ENCODE peak calls at places on chromosomes 5 and 9, in seven cellular contexts. G is coronary artery, Y is heart right ventricle, U is bronchial epithelial cell, H is A549, R is tibial artery, O is BE2C. Z is an unnamed sample.
A peak's percentile ranks its signal among the peaks of the same experiment; 100 is the strongest.

GRCh38 chr5:172383231-172383802 is 71.0 kb downstream of the SH3PXD2B start:
- DNase-seq in U (peak; percentile 97), G (no peak), Y (no peak), H (peak; percentile 86), O (no peak), R (no peak), Z (no peak)

GRCh38 chr5:154157483-154158378 is 32.8 kb upstream of the GALNT10 start:
- DNase-seq in G (no peak), U (no peak), O (no peak), H (no peak), Y (no peak), R (no peak), Z (no peak)

GRCh38 chr5:17020586-17021362 is 84.7 kb upstream of the MYO10 start:
- DNase-seq in U (no peak), G (no peak), O (no peak), Y (no peak), H (no peak), R (no peak), Z (no peak)

GRCh38 chr5:83559141-83559785 is 87.7 kb downstream of the VCAN start:
- DNase-seq in U (no peak), Y (no peak), O (no peak), R (no peak), H (no peak), G (no peak), Z (no peak)

GRCh38 chr5:178130576-178131445 is at the start of gene RMND5B:
- DNase-seq in R (peak; percentile 77), G (peak; percentile 86), H (peak; percentile 86), U (peak; percentile 34), Y (peak; percentile 89), O (peak; percentile 93), Z (no peak)

GRCh38 chr5:83474986-83475385 is 3.4 kb downstream of the VCAN start:
- DNase-seq in H (no peak), G (no peak), O (no peak), R (peak; percentile 26), U (no peak), Y (no peak), Z (no peak)

GRCh38 chr5:31963358-31963757 is 210.8 kb downstream of the GOLPH3 start:
- DNase-seq in R (no peak), Y (peak; percentile 33), U (no peak), O (no peak), G (no peak), H (no peak), Z (no peak)

GRCh38 chr5:131974956-131975726 is 29.7 kb upstream of the MEIKIN start:
- DNase-seq in O (no peak), U (no peak), Y (no peak), G (peak; percentile 54), H (no peak), R (no peak), Z (peak; percentile 90)

GRCh38 chr5:65970481-65971367 is 44.3 kb downstream of the ERBIN start:
- DNase-seq in O (no peak), U (no peak), Y (no peak), H (no peak), R (no peak), G (no peak), Z (no peak)

GRCh38 chr9:70229026-70229425 is 29.8 kb upstream of the SMC5 start:
- DNase-seq in Y (peak; percentile 21), H (no peak), O (no peak), R (no peak), G (no peak), U (no peak), Z (no peak)

GRCh38 chr5:127293373-127293772 is 2.8 kb downstream of the MEGF10 start:
- DNase-seq in U (no peak), O (no peak), H (no peak), R (no peak), Y (no peak), G (no peak), Z (no peak)

GRCh38 chr5:172877496-172878260 is 43.6 kb downstream of the ERGIC1 start:
- DNase-seq in R (no peak), O (no peak), U (no peak), H (no peak), G (no peak), Y (no peak), Z (no peak)

GRCh38 chr5:171955761-171956160 is 50.7 kb downstream of the FBXW11 start:
- DNase-seq in Y (no peak), O (no peak), H (no peak), R (no peak), G (no peak), U (no peak), Z (no peak)

GRCh38 chr9:2697492-2697891 is 19.8 kb upstream of the KCNV2 start:
- DNase-seq in U (no peak), O (no peak), Y (no peak), R (no peak), G (no peak), H (no peak), Z (no peak)

GRCh38 chr5:110956280-110956912 is 115.1 kb upstream of the TSLP start:
- DNase-seq in G (no peak), O (no peak), H (no peak), U (no peak), Y (no peak), R (no peak), Z (no peak)

GRCh38 chr5:171314728-171315385 is 5.8 kb downstream of the TLX3 start:
- DNase-seq in Y (peak; percentile 58), U (no peak), H (no peak), O (no peak), G (peak; percentile 33), R (no peak), Z (no peak)

GRCh38 chr9:125190371-125190801 is 783 bp upstream of the PPP6C start:
- DNase-seq in G (no peak), H (no peak), R (no peak), O (no peak), Y (no peak), U (no peak), Z (no peak)

GRCh38 chr5:137778772-137779564 is 24.8 kb upstream of the HNRNPA0 start:
- DNase-seq in Y (no peak), G (no peak), O (no peak), H (peak; percentile 64), R (no peak), U (peak; percentile 37), Z (no peak)

GRCh38 chr5:61587120-61587519 is 255.1 kb downstream of the ZSWIM6 start:
- DNase-seq in O (no peak), H (no peak), G (no peak), U (no peak), R (no peak), Y (no peak), Z (no peak)

GRCh38 chr5:139178948-139179347 is 19.2 kb downstream of the SIL1 start:
- DNase-seq in O (peak; percentile 31), Y (no peak), G (no peak), U (peak; percentile 54), R (no peak), H (no peak), Z (no peak)

GRCh38 chr9:126148994-126149393 is 177.6 kb upstream of the MVB12B start:
- DNase-seq in Y (no peak), R (no peak), U (no peak), O (no peak), G (peak; percentile 47), H (no peak), Z (no peak)

GRCh38 chr9:134612715-134613114 is 28.9 kb upstream of the COL5A1 start:
- DNase-seq in Y (no peak), O (no peak), U (no peak), G (no peak), H (no peak), R (no peak), Z (no peak)

DNA sequence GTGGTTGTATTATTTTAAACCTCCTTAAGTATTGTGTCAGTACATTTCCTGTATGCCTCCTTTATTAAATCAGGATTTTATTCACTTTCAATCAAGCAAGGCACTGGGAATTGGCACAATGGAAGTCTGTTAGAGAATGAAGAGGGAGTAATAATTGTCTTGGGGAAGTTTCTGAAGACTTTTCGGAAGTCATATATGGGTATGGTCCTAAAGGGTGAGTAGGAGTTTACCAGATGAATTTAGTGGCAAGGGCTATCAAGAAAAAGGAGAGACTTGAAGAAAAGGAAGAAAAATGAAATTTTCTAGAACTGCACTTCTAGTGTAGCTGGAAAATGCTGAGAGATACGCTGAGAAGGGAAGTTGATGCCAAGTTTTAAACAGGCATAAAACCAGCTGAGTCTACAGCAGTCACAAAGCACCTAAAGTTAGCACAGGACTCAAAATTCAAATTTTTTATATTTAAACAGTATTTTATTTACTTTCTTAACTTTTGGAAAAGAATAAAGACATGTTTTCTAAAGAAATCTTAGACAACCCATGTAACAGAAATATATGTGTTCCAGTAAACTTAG is 184.9 kb downstream of the SMC2 start:
- DNase-seq in H (no peak), R (no peak), Y (no peak), G (no peak), O (no peak), U (no peak), Z (no peak)
- H3K4me3 ChIP-seq in H (no peak overlapping the region), R (no peak overlapping the region), Y (no peak overlapping the region), G (no peak overlapping the region), O (no peak overlapping the region), U (no peak overlapping the region), Z (no peak overlapping the region)

DNA sequence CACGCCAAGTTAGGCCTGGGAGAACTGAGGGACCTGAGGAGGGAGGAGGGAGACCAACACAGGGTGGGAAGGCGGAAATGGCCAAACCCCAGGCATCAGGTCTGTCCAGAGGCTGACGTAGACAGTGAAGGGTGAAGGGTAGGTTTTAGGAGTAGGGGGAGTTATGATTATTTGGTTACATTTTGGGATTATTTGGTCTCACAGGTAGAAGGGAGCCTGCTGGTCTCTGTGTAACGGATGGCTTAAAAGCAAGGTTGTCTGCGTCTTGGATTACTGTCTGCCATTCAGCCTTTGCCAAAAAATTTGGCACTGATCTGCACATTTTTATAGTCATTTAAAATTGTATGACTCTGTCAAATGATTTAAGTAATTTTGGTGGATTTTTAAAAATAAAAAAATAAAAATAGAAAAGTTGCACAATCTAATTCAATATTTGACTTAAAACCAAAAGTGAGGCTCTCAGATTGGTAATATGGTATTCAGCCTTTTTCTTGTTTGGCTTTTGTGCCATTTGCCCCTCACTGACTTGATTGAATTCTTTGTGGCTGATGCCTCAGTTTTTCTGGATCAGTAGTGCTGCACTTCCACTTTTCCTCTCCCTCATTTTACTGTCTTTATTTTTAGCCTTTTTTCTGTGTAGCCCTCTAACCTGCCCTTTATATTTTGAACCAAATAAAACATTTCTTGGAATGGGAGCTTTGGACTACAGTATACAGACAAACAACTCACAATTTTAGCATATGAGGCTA is 3.6 kb upstream of the MSMP start:
- DNase-seq in H (peak; percentile 74), O (no peak), U (peak; percentile 32), G (no peak), R (peak; percentile 54), Y (no peak), Z (no peak)
- H3K4me3 ChIP-seq in H (peak overlapping the region; percentile 83), O (peak overlapping the region; percentile 80), U (peak overlapping the region; percentile 52), G (peak overlapping the region; percentile 77), R (peak overlapping the region; percentile 55), Y (peak overlapping the region; percentile 73), Z (peak overlapping the region; percentile 53)

GRCh38 chr5:76788362-76788761 is 30.5 kb upstream of the F2RL1 start:
- DNase-seq in U (no peak), G (no peak), H (no peak), O (no peak), Y (no peak), R (no peak), Z (no peak)
- H3K4me3 ChIP-seq in U (no peak overlapping the region), G (no peak overlapping the region), H (no peak overlapping the region), O (no peak overlapping the region), Y (no peak overlapping the region), R (no peak overlapping the region), Z (no peak overlapping the region)

DNA sequence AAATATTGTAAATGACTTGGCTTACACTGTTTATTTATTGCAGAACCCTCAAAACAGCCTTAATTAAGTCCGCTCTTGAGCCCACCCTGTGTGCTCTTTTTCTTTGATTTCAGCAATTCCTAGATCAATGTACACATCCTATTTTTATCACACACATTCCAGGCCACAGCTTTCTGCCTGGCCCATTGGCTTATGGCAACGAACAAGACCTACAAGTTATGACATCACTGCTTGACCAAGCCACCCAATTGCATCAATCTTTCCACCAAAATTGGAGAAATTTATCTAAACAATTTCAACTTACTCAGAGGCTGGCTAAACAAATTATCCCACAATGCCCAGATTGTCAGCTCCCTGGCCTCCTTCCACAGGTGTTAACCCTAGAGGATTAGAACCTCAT is 158.4 kb downstream of the CPLANE1 start:
- DNase-seq in Y (no peak), H (no peak), U (no peak), G (no peak), O (no peak), R (no peak), Z (no peak)
- H3K4me3 ChIP-seq in Y (no peak overlapping the region), H (no peak overlapping the region), U (no peak overlapping the region), G (no peak overlapping the region), O (no peak overlapping the region), R (no peak overlapping the region), Z (no peak overlapping the region)